ENCODE peak calls at places on chromosomes 13 and 19, in ten cellular contexts. P, N, Z, A, Q, J, F, H, B and V are unnamed samples.

GRCh38 chr19:45047188-45047797 is 8.4 kb downstream of the CLASRP start:
- DNase-seq in P (no peak), N (no peak), Z (no peak), A (no peak), Q (no peak), J (no peak), F (no peak), H (peak), B (no peak), V (no peak)

GRCh38 chr13:108463365-108463764 is 166.0 kb upstream of the MYO16 start:
- DNase-seq in P (no peak), N (peak), Z (no peak), A (no peak), Q (no peak), J (no peak), F (no peak), H (no peak), B (no peak), V (no peak)

GRCh38 chr13:44843403-44843802 is 145.9 kb downstream of the NUFIP1 start:
- DNase-seq in P (no peak), N (peak), Z (no peak), A (no peak), Q (no peak), J (no peak), F (no peak), H (no peak), B (no peak), V (no peak)

GRCh38 chr13:94192576-94192975 is 286.9 kb downstream of the DCT start:
- DNase-seq in P (no peak), N (peak), Z (no peak), A (peak), Q (peak), J (peak), F (peak), H (peak), B (no peak), V (peak)

GRCh38 chr13:29483211-29483610 is 112.3 kb downstream of the SLC7A1 start:
- DNase-seq in P (no peak), N (no peak), Z (no peak), A (no peak), Q (no peak), J (peak), F (no peak), H (no peak), B (no peak), V (no peak)

GRCh38 chr19:14536926-14537692 is 7.7 kb downstream of the TECR start:
- DNase-seq in P (peak), N (peak), Z (no peak), A (peak), Q (peak), J (peak), F (no peak), H (no peak), B (peak), V (peak)

GRCh38 chr19:46602392-46603194 is 1.5 kb downstream of the CALM3 start:
- DNase-seq in P (no peak), N (no peak), Z (no peak), A (no peak), Q (peak), J (no peak), F (no peak), H (no peak), B (no peak), V (no peak)

GRCh38 chr19:2381151-2381822 is 21.2 kb downstream of the TMPRSS9 start:
- DNase-seq in P (no peak), N (peak), Z (no peak), A (no peak), Q (no peak), J (no peak), F (no peak), H (no peak), B (no peak), V (peak)

GRCh38 chr19:3618144-3618810 is 8.3 kb downstream of the CACTIN start:
- DNase-seq in P (peak), N (peak), Z (peak), A (no peak), Q (peak), J (peak), F (no peak), H (peak), B (peak), V (peak)

GRCh38 chr19:42255766-42256750 is 1.1 kb upstream of the ERF start:
- DNase-seq in P (no peak), N (peak), Z (no peak), A (no peak), Q (peak), J (peak), F (peak), H (no peak), B (peak), V (peak)

GRCh38 chr19:4097501-4097900 is 26.4 kb downstream of the MAP2K2 start:
- DNase-seq in P (no peak), N (no peak), Z (no peak), A (no peak), Q (peak), J (peak), F (no peak), H (no peak), B (peak), V (no peak)

GRCh38 chr19:16326401-16327130 is 1.9 kb downstream of the KLF2 start:
- DNase-seq in P (peak), N (no peak), Z (no peak), A (no peak), Q (no peak), J (no peak), F (no peak), H (no peak), B (peak), V (peak)

GRCh38 chr13:25678398-25678797 is 306.6 kb downstream of the ATP8A2 start:
- DNase-seq in P (peak), N (no peak), Z (no peak), A (no peak), Q (no peak), J (no peak), F (no peak), H (no peak), B (no peak), V (no peak)

GRCh38 chr13:50026788-50027473 is 11.7 kb downstream of the KCNRG start:
- DNase-seq in P (no peak), N (no peak), Z (no peak), A (no peak), Q (no peak), J (no peak), F (no peak), H (no peak), B (no peak), V (no peak)

GRCh38 chr13:23960566-23961156 is 63.4 kb upstream of the C1QTNF9B start:
- DNase-seq in P (no peak), N (peak), Z (no peak), A (no peak), Q (peak), J (no peak), F (peak), H (peak), B (no peak), V (peak)

GRCh38 chr19:13864513-13865242 is 12.3 kb upstream of the NANOS3 start:
- DNase-seq in P (no peak), N (no peak), Z (no peak), A (no peak), Q (no peak), J (no peak), F (no peak), H (no peak), B (peak), V (peak)

GRCh38 chr19:56177564-56178243 is 1.9 kb downstream of the GALP start:
- DNase-seq in P (no peak), N (no peak), Z (no peak), A (no peak), Q (no peak), J (no peak), F (no peak), H (no peak), B (no peak), V (no peak)

GRCh38 chr19:872266-872951 is 12.9 kb downstream of the CFD start:
- DNase-seq in P (peak), N (peak), Z (no peak), A (no peak), Q (no peak), J (peak), F (no peak), H (peak), B (peak), V (peak)

GRCh38 chr13:77459616-77460015 is 75.9 kb upstream of the SCEL start:
- DNase-seq in P (no peak), N (no peak), Z (no peak), A (no peak), Q (no peak), J (no peak), F (no peak), H (no peak), B (no peak), V (no peak)

GRCh38 chr19:52535831-52536800 is 8.6 kb downstream of the ZNF808 start:
- DNase-seq in P (peak), N (peak), Z (peak), A (no peak), Q (peak), J (peak), F (no peak), H (no peak), B (peak), V (peak)

GRCh38 chr19:8148410-8149231 is 771 bp downstream of the FBN3 start:
- DNase-seq in P (no peak), N (no peak), Z (no peak), A (peak), Q (no peak), J (no peak), F (no peak), H (no peak), B (no peak), V (peak)

GRCh38 chr19:13790354-13790753 is 4.9 kb upstream of the ZSWIM4 start:
- DNase-seq in P (peak), N (no peak), Z (no peak), A (no peak), Q (no peak), J (no peak), F (no peak), H (peak), B (no peak), V (no peak)

GRCh38 chr19:18674616-18675015 is 8.9 kb upstream of the CRTC1 start:
- DNase-seq in P (no peak), N (peak), Z (no peak), A (no peak), Q (no peak), J (peak), F (no peak), H (no peak), B (peak), V (no peak)

GRCh38 chr19:51702754-51703654 is 9.9 kb downstream of the SPACA6 start:
- DNase-seq in P (no peak), N (no peak), Z (peak), A (peak), Q (peak), J (peak), F (no peak), H (no peak), B (no peak), V (peak)

GRCh38 chr13:94309997-94310842 is 169.3 kb downstream of the DCT start:
- DNase-seq in P (no peak), N (peak), Z (no peak), A (no peak), Q (no peak), J (no peak), F (no peak), H (no peak), B (no peak), V (no peak)

GRCh38 chr19:55390461-55390880 is 4.7 kb downstream of the RPL28 start:
- DNase-seq in P (no peak), N (no peak), Z (no peak), A (no peak), Q (no peak), J (no peak), F (no peak), H (no peak), B (no peak), V (no peak)

GRCh38 chr13:31773538-31773937 is 34.2 kb downstream of the RXFP2 start:
- DNase-seq in P (no peak), N (peak), Z (no peak), A (no peak), Q (no peak), J (no peak), F (no peak), H (no peak), B (no peak), V (no peak)

GRCh38 chr13:93290503-93290902 is 63.9 kb downstream of the GPC6 start:
- DNase-seq in P (no peak), N (peak), Z (no peak), A (no peak), Q (no peak), J (no peak), F (no peak), H (no peak), B (no peak), V (no peak)

GRCh38 chr13:99307648-99308339 is 595 bp upstream of the GPR183 start:
- DNase-seq in P (no peak), N (peak), Z (peak), A (no peak), Q (no peak), J (no peak), F (no peak), H (peak), B (no peak), V (no peak)

GRCh38 chr13:100357764-100358163 is 230.8 kb downstream of the GGACT start:
- DNase-seq in P (no peak), N (no peak), Z (no peak), A (no peak), Q (no peak), J (no peak), F (no peak), H (no peak), B (no peak), V (no peak)

GRCh38 chr13:35630551-35631275 is 154.2 kb upstream of the MAB21L1 start:
- DNase-seq in P (no peak), N (peak), Z (no peak), A (peak), Q (peak), J (peak), F (peak), H (peak), B (no peak), V (peak)

GRCh38 chr13:44302948-44303575 is 70.6 kb upstream of the SERP2 start:
- DNase-seq in P (no peak), N (peak), Z (no peak), A (no peak), Q (no peak), J (no peak), F (no peak), H (no peak), B (no peak), V (no peak)

GRCh38 chr13:24083722-24084421 is 76.6 kb upstream of the SPATA13 start:
- DNase-seq in P (no peak), N (no peak), Z (no peak), A (no peak), Q (no peak), J (no peak), F (peak), H (no peak), B (no peak), V (no peak)

GRCh38 chr19:11190501-11190900 is 6.8 kb downstream of the KANK2 start:
- DNase-seq in P (no peak), N (no peak), Z (no peak), A (no peak), Q (no peak), J (no peak), F (no peak), H (no peak), B (no peak), V (no peak)

GRCh38 chr13:97364827-97365226 is 69.1 kb upstream of the RAP2A start:
- DNase-seq in P (no peak), N (no peak), Z (no peak), A (no peak), Q (no peak), J (no peak), F (no peak), H (no peak), B (no peak), V (no peak)

GRCh38 chr13:40221460-40222201 is 444.8 kb downstream of the FOXO1 start:
- DNase-seq in P (peak), N (peak), Z (no peak), A (no peak), Q (no peak), J (no peak), F (no peak), H (no peak), B (no peak), V (no peak)